ENCODE peak calls at places on chromosomes 7 and 10, in four cellular contexts. G is HCT116, H is astrocyte, M is fibroblast of pulmonary artery. A is an unnamed sample.

GRCh38 chr7:15326044-15326644 is 235.7 kb downstream of the AGMO start:
- DNase-seq in G (peak), H (peak), M (peak), A (peak)

GRCh38 chr7:151277631-151278030 is 29.1 kb upstream of the SMARCD3 start:
- DNase-seq in G (no peak), H (no peak), M (no peak), A (no peak)

GRCh38 chr7:133246558-133246957 is 6.3 kb upstream of the EXOC4 start:
- DNase-seq in G (no peak), H (no peak), M (no peak), A (no peak)

GRCh38 chr10:103712146-103712545 is 143.2 kb downstream of the SH3PXD2A start:
- DNase-seq in G (no peak), H (no peak), M (no peak), A (no peak)

GRCh38 chr10:27513451-27514191 is 9.5 kb downstream of the RAB18 start:
- DNase-seq in G (no peak), H (peak), M (peak), A (peak)

GRCh38 chr10:19819419-19820033 is 3.3 kb downstream of the PLXDC2 start:
- DNase-seq in G (no peak), H (peak), M (peak), A (peak)

GRCh38 chr7:35415411-35415822 is 161.5 kb upstream of the TBX20 start:
- DNase-seq in G (no peak), H (no peak), M (peak), A (no peak)

GRCh38 chr7:158101821-158102450 is 485.7 kb downstream of the PTPRN2 start:
- DNase-seq in G (no peak), H (no peak), M (no peak), A (no peak)

GRCh38 chr10:80530816-80531215 is 6.9 kb upstream of the SH2D4B start:
- DNase-seq in G (no peak), H (no peak), M (no peak), A (no peak)

GRCh38 chr7:50962962-50963374 is 180.3 kb upstream of the GRB10 start:
- DNase-seq in G (peak), H (peak), M (peak), A (peak)

GRCh38 chr10:99394256-99394655 is 36.2 kb downstream of the GOT1 start:
- DNase-seq in G (no peak), H (no peak), M (no peak), A (no peak)

GRCh38 chr7:63008366-63008765 is 990.3 kb upstream of the ZNF722 start:
- DNase-seq in G (no peak), H (no peak), M (no peak), A (no peak)

GRCh38 chr10:3107426-3107961 is 40.1 kb downstream of the PFKP start:
- DNase-seq in G (no peak), H (peak), M (peak), A (peak)

GRCh38 chr10:44963772-44964633 is 4.4 kb downstream of the RASSF4 start:
- DNase-seq in G (no peak), H (no peak), M (no peak), A (no peak)

GRCh38 chr10:10589540-10589939 is 428.1 kb upstream of the CELF2 start:
- DNase-seq in G (no peak), H (peak), M (peak), A (peak)

GRCh38 chr10:120999868-121000267 is 148.7 kb downstream of the WDR11 start:
- DNase-seq in G (no peak), H (no peak), M (no peak), A (no peak)

GRCh38 chr10:124494050-124494807 is 32.6 kb downstream of the LHPP start:
- DNase-seq in G (no peak), H (no peak), M (no peak), A (no peak)

GRCh38 chr7:93194368-93194767 is 31.9 kb downstream of the HEPACAM2 start:
- DNase-seq in G (no peak), H (peak), M (peak), A (peak)

GRCh38 chr10:108360187-108360586 is 1195.7 kb upstream of the SORCS1 start:
- DNase-seq in G (no peak), H (peak), M (no peak), A (peak)

GRCh38 chr10:133230387-133231195 is 574 bp downstream of the UTF1 start:
- DNase-seq in G (no peak), H (no peak), M (no peak), A (no peak)

GRCh38 chr10:33675235-33675634 is 340.8 kb upstream of the NRP1 start:
- DNase-seq in G (no peak), H (no peak), M (peak), A (peak)

GRCh38 chr7:6284461-6285360 is 12.3 kb upstream of the CYTH3 start:
- DNase-seq in G (peak), H (no peak), M (no peak), A (no peak)

GRCh38 chr7:115357213-115357999 is 435.5 kb downstream of the MDFIC start:
- DNase-seq in G (no peak), H (peak), M (no peak), A (peak)

GRCh38 chr10:119817991-119818888 is 54.4 kb downstream of the MCMBP start:
- DNase-seq in G (no peak), H (peak), M (peak), A (peak)

GRCh38 chr7:12258074-12258473 is 47.0 kb downstream of the TMEM106B start:
- DNase-seq in G (no peak), H (no peak), M (no peak), A (no peak)

GRCh38 chr10:34808789-34809745 is 6.0 kb downstream of the PARD3 start:
- DNase-seq in G (no peak), H (peak), M (no peak), A (peak)

GRCh38 chr7:50207682-50208255 is 96.7 kb upstream of the IKZF1 start:
- DNase-seq in G (no peak), H (no peak), M (no peak), A (no peak)

GRCh38 chr7:159104188-159105030 is 40.3 kb downstream of the VIPR2 start:
- DNase-seq in G (no peak), H (no peak), M (no peak), A (no peak)

GRCh38 chr10:17101257-17101909 is 28.2 kb downstream of the CUBN start:
- DNase-seq in G (no peak), H (no peak), M (no peak), A (no peak)

GRCh38 chr10:79189853-79190435 is 121.2 kb downstream of the ZMIZ1 start:
- DNase-seq in G (no peak), H (peak), M (no peak), A (no peak)

GRCh38 chr10:62502995-62503613 is 128.9 kb downstream of the ZNF365 start:
- DNase-seq in G (no peak), H (no peak), M (no peak), A (peak)

GRCh38 chr7:114818501-114818900 is 103.4 kb upstream of the MDFIC start:
- DNase-seq in G (peak), H (peak), M (peak), A (peak)

GRCh38 chr10:101693701-101694055 is 1.3 kb downstream of the FBXW4 start:
- DNase-seq in G (no peak), H (peak), M (peak), A (peak)

GRCh38 chr7:78066599-78066998 is 268.0 kb downstream of the PHTF2 start:
- DNase-seq in G (no peak), H (no peak), M (no peak), A (no peak)
- H3K4me3 ChIP-seq in G (no peak), H (no peak), M (no peak), A (no peak)

GRCh38 chr7:24972991-24973390 is 7.0 kb downstream of the OSBPL3 start:
- DNase-seq in G (no peak), H (peak), M (peak), A (peak)

GRCh38 chr7:24972166-24972477 is 7.9 kb downstream of the OSBPL3 start:
- DNase-seq in G (no peak), H (no peak), M (no peak), A (no peak)

GRCh38 chr7:24975647-24976260 is 4.2 kb downstream of the OSBPL3 start:
- DNase-seq in G (no peak), H (no peak), M (no peak), A (no peak)

GRCh38 chr7:24974026-24974832 is 5.7 kb downstream of the OSBPL3 start:
- DNase-seq in G (no peak), H (no peak), M (no peak), A (no peak)

DNA sequence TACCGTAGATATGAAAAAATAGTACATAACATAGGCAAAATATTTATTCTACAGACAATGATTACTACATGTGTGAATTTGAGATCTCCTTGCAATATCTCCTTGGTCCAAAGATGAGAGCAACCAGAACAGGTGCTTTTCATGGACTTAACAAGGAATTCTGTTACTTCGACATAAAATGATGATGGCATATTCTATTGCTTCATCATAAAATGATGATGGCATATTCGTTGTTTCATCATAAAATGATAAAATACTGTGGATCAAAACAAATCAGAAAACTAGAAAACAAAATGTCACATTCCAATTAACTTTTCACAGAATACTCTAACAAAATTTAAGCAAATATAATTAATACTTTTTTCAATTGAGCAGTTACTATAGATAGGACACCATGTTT is 4.8 kb downstream of the OSBPL3 start:
- DNase-seq in G (no peak), H (no peak), M (no peak), A (no peak)
- TF ChIP-seq CTCF in G (no peak), H (no peak), M (no peak), A (no peak)

DNA sequence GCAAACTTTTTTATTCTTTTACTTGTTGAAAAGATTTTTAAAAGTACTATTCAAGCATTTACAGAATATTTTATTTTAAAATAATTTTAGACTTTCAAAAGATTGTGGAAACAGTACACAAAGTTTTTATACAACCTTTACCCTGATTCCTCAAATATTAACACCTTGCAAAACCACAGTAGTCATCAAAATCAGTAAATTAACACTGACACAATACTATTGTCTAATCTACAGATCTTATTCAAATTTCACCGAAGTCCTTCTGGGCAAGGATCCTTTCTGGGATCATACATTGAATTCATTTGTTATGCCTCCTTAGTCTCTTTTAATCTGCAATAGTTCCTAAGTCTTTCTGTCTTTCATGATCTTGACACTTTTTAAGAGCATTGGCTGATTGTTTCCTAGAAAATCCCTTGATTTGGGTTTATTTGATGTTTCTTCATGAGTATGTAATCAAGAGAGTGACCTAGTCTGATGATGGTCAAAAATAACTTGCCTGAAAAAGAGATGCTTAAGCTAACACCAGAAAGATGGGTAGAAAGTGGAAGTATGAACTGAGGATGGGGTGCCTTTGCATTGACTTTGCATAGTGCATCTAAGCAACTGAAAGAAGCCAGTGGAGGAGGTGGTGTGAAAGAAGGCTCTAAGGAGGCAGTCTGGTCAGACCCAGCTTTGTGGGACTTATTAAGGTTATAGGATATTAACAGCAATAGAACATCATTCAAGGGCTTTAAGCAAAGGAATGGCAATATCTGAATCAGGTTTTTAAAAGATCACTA is 9.7 kb downstream of the STAMBPL1 start:
- DNase-seq in G (no peak), H (no peak), M (no peak), A (no peak)
- H3K4me3 ChIP-seq in G (no peak), H (no peak), M (no peak), A (no peak)

DNA sequence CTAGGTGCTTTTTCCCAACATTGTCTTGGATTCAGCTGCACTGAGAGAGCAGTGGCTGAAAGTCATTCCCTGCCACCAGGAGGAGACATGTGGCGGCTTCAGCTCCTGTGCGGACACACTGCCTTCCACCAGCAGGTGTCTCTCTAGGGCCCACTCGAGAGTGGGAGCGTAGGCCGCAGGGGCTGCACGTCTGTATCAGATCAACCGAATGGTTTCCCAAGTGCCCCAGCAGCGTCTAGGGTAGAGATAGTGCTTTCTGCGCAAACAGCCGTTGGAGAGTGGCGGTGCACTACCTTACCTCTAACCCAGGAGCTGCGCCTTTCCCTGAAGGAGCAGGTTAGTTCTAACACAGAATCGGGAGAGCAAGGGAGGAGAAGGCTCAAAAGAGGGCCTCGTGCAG is 31.7 kb downstream of the PAPOLB start:
- DNase-seq in G (peak), H (peak), M (peak), A (peak)
- TF ChIP-seq CTCF in G (peak), H (peak), M (peak), A (peak)

GRCh38 chr7:7568553-7568952 is 1.9 kb downstream of the MIOS start:
- DNase-seq in G (no peak), H (no peak), M (no peak), A (no peak)

GRCh38 chr7:7569615-7570014 is 2.9 kb downstream of the MIOS start:
- DNase-seq in G (no peak), H (no peak), M (no peak), A (no peak)

GRCh38 chr7:7570584-7570983 is 3.9 kb downstream of the MIOS start:
- DNase-seq in G (no peak), H (no peak), M (no peak), A (no peak)

GRCh38 chr7:7567898-7568531 is 1.3 kb downstream of the MIOS start:
- DNase-seq in G (no peak), H (no peak), M (no peak), A (no peak)

GRCh38 chr7:7569113-7569527 is 2.4 kb downstream of the MIOS start:
- DNase-seq in G (no peak), H (no peak), M (no peak), A (no peak)
- H3K4me3 ChIP-seq in G (no peak), H (no peak), M (no peak), A (no peak)